ENCODE peak calls at places on chromosome 6, in ten cellular contexts. N is fibroblast of pulmonary artery, X is brain microvascular endothelial cell, E is GM13977, F is AG09309, M is A549, Y is H9, A is fibroblast of lung, D is foreskin keratinocyte, Q is mammary epithelial cell. T is an unnamed sample.

GRCh38 chr6:24888967-24889366 is 46.8 kb downstream of the RIPOR2 start:
- DNase-seq in N (no peak), X (no peak), E (no peak), F (no peak), M (no peak), Y (no peak), A (no peak), D (no peak), Q (no peak), T (no peak)

GRCh38 chr6:36848658-36849441 is 9.6 kb upstream of the CPNE5 start:
- DNase-seq in N (peak; percentile 20), X (no peak), E (no peak), F (no peak), M (no peak), Y (peak; percentile 84), A (no peak), D (peak; percentile 7), Q (peak; percentile 27), T (no peak)

GRCh38 chr6:34834789-34835518 is 43.1 kb downstream of the BLTP3A start:
- DNase-seq in N (peak; percentile 59), X (peak; percentile 65), E (no peak), F (peak; percentile 18), M (no peak), Y (no peak), A (peak; percentile 30), D (peak; percentile 39), Q (peak; percentile 79), T (peak; percentile 76)

GRCh38 chr6:159089909-159090308 is 45.1 kb upstream of the TAGAP start:
- DNase-seq in N (no peak), X (no peak), E (no peak), F (no peak), M (no peak), Y (no peak), A (no peak), D (no peak), Q (peak; percentile 8), T (no peak)

GRCh38 chr6:14921170-14921569 is 324.7 kb upstream of the JARID2 start:
- DNase-seq in N (peak; percentile 29), X (no peak), E (no peak), F (no peak), M (no peak), Y (peak; percentile 58), A (peak; percentile 73), D (no peak), Q (no peak), T (no peak)

GRCh38 chr6:136469154-136469553 is 81.1 kb downstream of the MAP7 start:
- DNase-seq in N (no peak), X (no peak), E (no peak), F (no peak), M (no peak), Y (no peak), A (no peak), D (no peak), Q (no peak), T (no peak)

GRCh38 chr6:94535798-94536197 is 1041.5 kb upstream of the MANEA start:
- DNase-seq in N (no peak), X (no peak), E (no peak), F (no peak), M (no peak), Y (no peak), A (no peak), D (no peak), Q (no peak), T (no peak)

GRCh38 chr6:55794136-55794812 is 81.1 kb downstream of the BMP5 start:
- DNase-seq in N (peak; percentile 45), X (peak; percentile 14), E (no peak), F (peak; percentile 46), M (no peak), Y (no peak), A (peak; percentile 78), D (peak; percentile 58), Q (peak; percentile 83), T (no peak)

GRCh38 chr6:1052262-1052661 is 259.6 kb upstream of the FOXQ1 start:
- DNase-seq in N (no peak), X (no peak), E (no peak), F (no peak), M (no peak), Y (no peak), A (no peak), D (no peak), Q (no peak), T (no peak)

GRCh38 chr6:1057490-1058135 is 254.3 kb upstream of the FOXQ1 start:
- DNase-seq in N (no peak), X (no peak), E (no peak), F (no peak), M (no peak), Y (no peak), A (no peak), D (no peak), Q (no peak), T (no peak)

GRCh38 chr6:1054653-1055014 is 257.3 kb upstream of the FOXQ1 start:
- DNase-seq in N (no peak), X (no peak), E (no peak), F (no peak), M (no peak), Y (no peak), A (no peak), D (no peak), Q (no peak), T (no peak)

GRCh38 chr6:1053587-1053986 is 258.3 kb upstream of the FOXQ1 start:
- DNase-seq in N (no peak), X (no peak), E (no peak), F (no peak), M (no peak), Y (no peak), A (no peak), D (no peak), Q (no peak), T (no peak)

DNA sequence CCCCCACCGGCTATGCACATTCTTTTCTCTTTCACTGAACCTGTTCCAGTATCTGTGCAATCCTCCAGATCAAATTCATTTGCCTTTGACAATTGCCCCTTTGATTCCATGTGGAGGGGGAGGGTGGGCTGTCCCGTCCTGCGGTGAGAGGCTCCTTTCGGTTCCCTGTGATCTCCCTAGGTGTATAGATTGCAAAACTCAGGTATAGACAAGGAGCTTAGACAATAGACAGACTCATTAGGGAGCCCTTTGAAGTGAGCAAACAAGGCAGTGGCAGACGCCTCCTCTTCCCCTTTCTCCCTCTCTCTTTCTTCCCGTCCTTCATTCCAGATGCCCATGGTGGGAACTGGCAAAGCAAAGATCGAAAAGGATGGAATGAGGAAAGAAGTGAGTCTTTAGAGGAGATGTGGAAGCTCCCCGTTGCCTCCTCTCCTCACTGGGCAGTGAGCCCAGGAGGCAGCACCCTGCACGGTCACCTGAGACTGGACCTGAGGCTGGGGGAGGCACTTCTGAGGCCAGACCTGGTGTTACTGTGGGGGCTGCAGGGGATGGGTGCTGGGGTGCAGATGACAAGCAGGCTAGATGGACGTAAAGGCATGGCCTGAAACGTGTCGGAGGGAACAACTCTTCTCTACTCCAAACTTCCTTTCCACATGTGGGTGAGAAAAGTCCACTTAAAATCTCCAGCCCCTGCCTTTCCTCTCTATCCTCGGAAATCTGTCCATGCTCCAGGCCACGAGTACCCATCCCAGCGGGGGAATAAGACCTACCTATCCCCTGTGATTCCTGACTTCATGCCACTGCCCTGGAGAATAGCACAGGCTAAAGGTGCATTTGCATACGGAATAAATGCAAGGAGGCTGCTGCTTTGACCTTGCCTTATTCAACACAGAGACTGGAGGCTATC is 256.6 kb upstream of the FOXQ1 start:
- DNase-seq in N (no peak), X (no peak), E (no peak), F (no peak), M (no peak), Y (no peak), A (no peak), D (no peak), Q (no peak), T (no peak)
- TF ChIP-seq CTCF in N (no peak), X (no peak), E (no peak), F (no peak), M (no peak), Y (no peak), A (no peak), D (no peak), Q (no peak), T (no peak)

GRCh38 chr6:5112065-5112799 is 27.1 kb downstream of the PPP1R3G start:
- DNase-seq in N (peak; percentile 62), X (peak; percentile 67), E (no peak), F (no peak), M (no peak), Y (no peak), A (peak; percentile 86), D (peak; percentile 98), Q (peak; percentile 97), T (peak; percentile 63)

GRCh38 chr6:5116243-5116991 is 31.3 kb downstream of the PPP1R3G start:
- DNase-seq in N (no peak), X (no peak), E (no peak), F (no peak), M (no peak), Y (no peak), A (no peak), D (no peak), Q (peak; percentile 5), T (peak; percentile 6)

GRCh38 chr6:5113096-5113495 is 28.0 kb downstream of the PPP1R3G start:
- DNase-seq in N (no peak), X (no peak), E (no peak), F (no peak), M (no peak), Y (no peak), A (no peak), D (no peak), Q (no peak), T (no peak)

GRCh38 chr6:5111626-5112025 is 26.5 kb downstream of the PPP1R3G start:
- DNase-seq in N (no peak), X (no peak), E (no peak), F (no peak), M (no peak), Y (no peak), A (no peak), D (no peak), Q (no peak), T (no peak)

GRCh38 chr6:5115168-5115567 is 30.0 kb downstream of the PPP1R3G start:
- DNase-seq in N (peak; percentile 18), X (peak; percentile 72), E (no peak), F (no peak), M (peak; percentile 33), Y (no peak), A (no peak), D (no peak), Q (no peak), T (no peak)
- TF ChIP-seq CTCF in N (peak; percentile 13), X (peak; percentile 71), E (no peak), F (peak; percentile 64), M (peak; percentile 39), Y (peak; percentile 26), A (peak; percentile 45), D (peak; percentile 8), Q (no peak), T (peak; percentile 54)

GRCh38 chr6:6556162-6556737 is 32.3 kb upstream of the LY86 start:
- DNase-seq in N (peak; percentile 5), X (no peak), E (no peak), F (no peak), M (no peak), Y (no peak), A (no peak), D (no peak), Q (peak; percentile 21), T (no peak)

GRCh38 chr6:6557504-6557839 is 31.0 kb upstream of the LY86 start:
- DNase-seq in N (no peak), X (no peak), E (no peak), F (no peak), M (no peak), Y (no peak), A (no peak), D (no peak), Q (no peak), T (no peak)

GRCh38 chr6:6559994-6560393 is 28.5 kb upstream of the LY86 start:
- DNase-seq in N (no peak), X (no peak), E (no peak), F (no peak), M (no peak), Y (no peak), A (no peak), D (no peak), Q (peak; percentile 30), T (no peak)

GRCh38 chr6:6557871-6558270 is 30.6 kb upstream of the LY86 start:
- DNase-seq in N (no peak), X (no peak), E (no peak), F (no peak), M (no peak), Y (no peak), A (no peak), D (peak; percentile 63), Q (peak; percentile 67), T (no peak)

GRCh38 chr6:6556738-6557503 is 31.6 kb upstream of the LY86 start:
- DNase-seq in N (peak; percentile 49), X (peak; percentile 23), E (peak; percentile 52), F (peak; percentile 23), M (peak; percentile 24), Y (peak; percentile 79), A (no peak), D (no peak), Q (no peak), T (no peak)
- TF ChIP-seq CTCF in N (peak; percentile 81), X (peak; percentile 67), E (peak; percentile 87), F (peak; percentile 55), M (peak; percentile 44), Y (peak; percentile 98), A (peak; percentile 51), D (peak; percentile 64), Q (peak; percentile 78), T (peak; percentile 73)

GRCh38 chr6:39792501-39793450 is 600 bp downstream of the DAAM2 start:
- DNase-seq in N (no peak), X (no peak), E (no peak), F (no peak), M (no peak), Y (peak; percentile 46), A (no peak), D (no peak), Q (no peak), T (no peak)

GRCh38 chr6:39793528-39793927 is 1.4 kb downstream of the DAAM2 start:
- DNase-seq in N (no peak), X (no peak), E (no peak), F (no peak), M (no peak), Y (no peak), A (no peak), D (no peak), Q (no peak), T (no peak)

GRCh38 chr6:39790772-39791171 is 1.4 kb upstream of the DAAM2 start:
- DNase-seq in N (no peak), X (no peak), E (no peak), F (no peak), M (no peak), Y (no peak), A (peak; percentile 52), D (no peak), Q (no peak), T (no peak)

GRCh38 chr6:39791850-39792500 is at the start of gene DAAM2:
- DNase-seq in N (peak; percentile 52), X (no peak), E (no peak), F (no peak), M (no peak), Y (peak; percentile 49), A (peak; percentile 63), D (no peak), Q (no peak), T (no peak)

GRCh38 chr6:39791311-39791710 is 865 bp upstream of the DAAM2 start:
- DNase-seq in N (peak; percentile 35), X (no peak), E (no peak), F (no peak), M (no peak), Y (no peak), A (no peak), D (no peak), Q (no peak), T (no peak)
- TF ChIP-seq CTCF in N (peak; percentile 35), X (peak; percentile 57), E (no peak), F (peak; percentile 32), M (no peak), Y (peak; percentile 45), A (peak; percentile 38), D (no peak), Q (no peak), T (peak; percentile 37)